ENCODE peak calls at places on chromosomes 16 and 17, in five cellular contexts. L is NCI-H1694, Z is RCC 7860, G is H54, X is GM12865. T is an unnamed sample.

GRCh38 chr17:27810211-27810901 is 10.0 kb upstream of the NOS2 start:
- DNase-seq in G (no peak), Z (no peak), L (no peak), X (peak), T (no peak)

GRCh38 chr17:1454541-1454940 is 1.5 kb downstream of the CRK start:
- DNase-seq in L (no peak), Z (no peak), G (no peak), X (no peak), T (no peak)

GRCh38 chr17:4365628-4366311 is 705 bp downstream of the UBE2G1 start:
- DNase-seq in L (no peak), X (peak), G (peak), Z (no peak), T (no peak)

GRCh38 chr17:52027620-52028019 is 130.9 kb downstream of the CA10 start:
- DNase-seq in G (peak), L (no peak), X (no peak), Z (peak), T (peak)

GRCh38 chr16:49854227-49855203 is 1.4 kb downstream of the ZNF423 start:
- DNase-seq in Z (no peak), X (peak), L (no peak), G (no peak), T (peak)

GRCh38 chr17:28879886-28880571 is 17.5 kb downstream of the FLOT2 start:
- DNase-seq in L (no peak), G (no peak), Z (no peak), X (no peak), T (no peak)

GRCh38 chr17:16398270-16399267 is 16.8 kb upstream of the TRPV2 start:
- DNase-seq in X (peak), G (no peak), Z (no peak), L (peak), T (no peak)

GRCh38 chr16:50884066-50884860 is 142.4 kb downstream of the CYLD start:
- DNase-seq in X (peak), G (peak), Z (no peak), L (no peak), T (no peak)

GRCh38 chr17:30372755-30373154 is 6.0 kb upstream of the CPD start:
- DNase-seq in G (peak), L (no peak), Z (peak), X (no peak), T (no peak)

GRCh38 chr16:50810241-50810965 is 68.5 kb downstream of the CYLD start:
- DNase-seq in G (no peak), Z (no peak), X (no peak), L (no peak), T (no peak)

GRCh38 chr17:49753959-49754391 is 10.0 kb downstream of the FAM117A start:
- DNase-seq in Z (no peak), L (no peak), G (no peak), X (no peak), T (no peak)

GRCh38 chr17:80145076-80146075 is 1.6 kb downstream of the EIF4A3 start:
- DNase-seq in L (no peak), G (no peak), Z (no peak), X (peak), T (no peak)

GRCh38 chr16:50389900-50390896 is 21.4 kb upstream of the BRD7 start:
- DNase-seq in X (no peak), L (no peak), G (no peak), Z (no peak), T (no peak)

GRCh38 chr16:6068063-6068462 is 970.5 kb upstream of the EEF2KMT start:
- DNase-seq in G (no peak), L (no peak), Z (no peak), X (no peak), T (no peak)

GRCh38 chr17:7834554-7834890 is 505 bp downstream of the KDM6B start:
- DNase-seq in X (peak), G (no peak), L (no peak), Z (no peak), T (no peak)

GRCh38 chr16:81634380-81635121 is 144.5 kb upstream of the PLCG2 start:
- DNase-seq in G (no peak), L (no peak), X (no peak), Z (no peak), T (no peak)

T was measured in SJSA1.